ENCODE peak calls at places on chromosome 17, in five cellular contexts. P is substantia nigra; U is transverse colon; J is stimulated activated naive CD4-positive, alpha-beta T cell; H is NCI-H187. W is an unnamed sample.

GRCh38 chr17:29005936-29006438 is at the start of gene SEZ6:
- DNase-seq in P (peak; percentile 67), U (peak; percentile 37), J (no peak), H (peak; percentile 41), W (peak; percentile 58)

GRCh38 chr17:44794699-44795413 is 35.2 kb downstream of the GJC1 start:
- DNase-seq in P (no peak), U (no peak), J (no peak), H (no peak), W (no peak)

GRCh38 chr17:3672571-3672970 is 4.0 kb downstream of the EMC6 start:
- DNase-seq in P (no peak), U (no peak), J (no peak), H (no peak), W (no peak)

GRCh38 chr17:5220074-5220473 is 14.6 kb downstream of the SCIMP start:
- DNase-seq in P (no peak), U (no peak), J (no peak), H (no peak), W (no peak)

GRCh38 chr17:73998246-73999220 is 204.9 kb upstream of the RPL38 start:
- DNase-seq in P (no peak), U (peak; percentile 78), J (peak; percentile 35), H (peak; percentile 50), W (no peak)

GRCh38 chr17:80146121-80147034 is 550 bp downstream of the EIF4A3 start:
- DNase-seq in P (peak; percentile 44), U (no peak), J (no peak), H (no peak), W (no peak)

GRCh38 chr17:4310349-4311060 is 46.7 kb upstream of the ANKFY1 start:
- DNase-seq in P (no peak), U (no peak), J (no peak), H (no peak), W (no peak)

GRCh38 chr17:21030375-21030774 is 12.4 kb downstream of the USP22 start:
- DNase-seq in P (no peak), U (no peak), J (no peak), H (no peak), W (no peak)

GRCh38 chr17:37179893-37180292 is 195.9 kb upstream of the C17orf78 start:
- DNase-seq in P (no peak), U (no peak), J (no peak), H (no peak), W (no peak)

GRCh38 chr17:72123964-72124791 is 3.4 kb downstream of the SOX9 start:
- DNase-seq in P (no peak), U (peak; percentile 18), J (no peak), H (no peak), W (no peak)

GRCh38 chr17:40139566-40140058 is 725 bp upstream of the CASC3 start:
- DNase-seq in P (peak; percentile 42), U (peak; percentile 22), J (no peak), H (no peak), W (peak; percentile 45)

GRCh38 chr17:32281011-32281451 is 15.4 kb downstream of the RHBDL3 start:
- DNase-seq in P (no peak), U (no peak), J (no peak), H (no peak), W (no peak)

GRCh38 chr17:71033336-71033735 is 864.0 kb downstream of the KCNJ2 start:
- DNase-seq in P (no peak), U (no peak), J (no peak), H (no peak), W (no peak)

GRCh38 chr17:28549274-28550132 is 2.9 kb downstream of the UNC119 start:
- DNase-seq in P (no peak), U (no peak), J (peak; percentile 66), H (no peak), W (no peak)

GRCh38 chr17:13638855-13639458 is 37.2 kb upstream of the HS3ST3A1 start:
- DNase-seq in P (no peak), U (no peak), J (no peak), H (no peak), W (no peak)

GRCh38 chr17:70473049-70473448 is 303.7 kb downstream of the KCNJ2 start:
- DNase-seq in P (no peak), U (no peak), J (no peak), H (no peak), W (no peak)

GRCh38 chr17:14317383-14317782 is 16.5 kb downstream of the HS3ST3B1 start:
- DNase-seq in P (no peak), U (no peak), J (no peak), H (no peak), W (no peak)

GRCh38 chr17:47741109-47741792 is 8.2 kb downstream of the TBX21 start:
- DNase-seq in P (no peak), U (no peak), J (no peak), H (no peak), W (no peak)

W was measured in caudate nucleus.